ENCODE peak calls at places on chromosomes 3 and 15, in six cellular contexts. O is left colon; J is substantia nigra; W is NCI-H460; G is NCI-H69; B is CD8-positive, alpha-beta memory T cell. P is an unnamed sample.

GRCh38 chr3:39249453-39250115 is 30.3 kb downstream of the CX3CR1 start:
- DNase-seq in W (no peak), G (no peak), O (no peak), B (no peak), J (no peak), P (no peak)

GRCh38 chr15:40439461-40440299 is 1.1 kb upstream of the BAHD1 start:
- DNase-seq in B (peak), W (no peak), O (peak), G (peak), J (no peak), P (peak)

GRCh38 chr15:52488830-52489229 is 39.9 kb downstream of the MYO5A start:
- DNase-seq in O (no peak), B (no peak), G (no peak), J (no peak), W (no peak), P (no peak)

GRCh38 chr3:117510396-117510795 is 800.8 kb downstream of the TUSC7 start:
- DNase-seq in G (no peak), O (no peak), B (no peak), W (no peak), J (no peak), P (no peak)

GRCh38 chr3:25906132-25906906 is 116.4 kb downstream of the OXSM start:
- DNase-seq in B (no peak), J (no peak), O (no peak), G (no peak), W (no peak), P (no peak)

GRCh38 chr3:180466401-180467005 is 135.5 kb upstream of the TTC14 start:
- DNase-seq in G (no peak), B (no peak), W (no peak), O (no peak), J (no peak), P (no peak)

GRCh38 chr3:69665026-69665739 is 74.1 kb upstream of the MITF start:
- DNase-seq in G (peak), O (no peak), J (no peak), B (no peak), W (peak), P (no peak)

GRCh38 chr3:113771993-113772392 is 25.2 kb downstream of the ATP6V1A start:
- DNase-seq in W (no peak), B (no peak), J (no peak), G (no peak), O (no peak), P (no peak)

GRCh38 chr15:83170474-83171165 is 37.0 kb downstream of the HDGFL3 start:
- DNase-seq in W (no peak), G (no peak), J (no peak), O (no peak), B (no peak), P (no peak)

GRCh38 chr3:71407833-71408232 is 175.7 kb downstream of the FOXP1 start:
- DNase-seq in G (no peak), O (no peak), B (no peak), W (no peak), J (no peak), P (no peak)

GRCh38 chr15:63553388-63553791 is 43.8 kb upstream of the FBXL22 start:
- DNase-seq in W (no peak), O (no peak), G (peak), J (no peak), B (no peak), P (no peak)

GRCh38 chr3:146153429-146153828 is 7.6 kb downstream of the PLOD2 start:
- DNase-seq in G (no peak), J (no peak), O (no peak), B (no peak), W (no peak), P (no peak)

GRCh38 chr15:43828061-43828657 is 1.4 kb downstream of the WDR76 start:
- DNase-seq in B (no peak), G (peak), W (no peak), O (no peak), J (no peak), P (no peak)

P was measured in transverse colon.